ENCODE peak calls at places on chromosomes 16 and 17, in eight cellular contexts. One of them, this sample, is unnamed. For H3K4me1 and H3K9me3, the result is how much of the 10 kb centered on the place peaks cover.

GRCh38 chr16:2532494-2533141 is 1.4 kb upstream of the CEMP1 start:
- DNase-seq in sigmoid colon: peak
- DNase-seq in SJSA1: no peak
- DNase-seq in PC-9: peak
- DNase-seq in psoas muscle: peak
- DNase-seq in cardiac muscle cell: peak
- DNase-seq in stomach: peak
- DNase-seq in HCT116: peak
- DNase-seq in this sample: peak

GRCh38 chr16:4689091-4689671 is 4.2 kb upstream of the NUDT16L1 start:
- DNase-seq in sigmoid colon: no peak
- DNase-seq in SJSA1: no peak
- DNase-seq in PC-9: no peak
- DNase-seq in psoas muscle: peak
- DNase-seq in cardiac muscle cell: no peak
- DNase-seq in stomach: no peak
- DNase-seq in HCT116: no peak
- DNase-seq in this sample: no peak

GRCh38 chr16:4981473-4981872 is 23.3 kb downstream of the SEC14L5 start:
- DNase-seq in sigmoid colon: no peak
- DNase-seq in SJSA1: no peak
- DNase-seq in PC-9: no peak
- DNase-seq in psoas muscle: no peak
- DNase-seq in cardiac muscle cell: no peak
- DNase-seq in stomach: no peak
- DNase-seq in HCT116: no peak
- DNase-seq in this sample: no peak

GRCh38 chr17:34389343-34389742 is 26.3 kb upstream of the CCL1 start:
- DNase-seq in sigmoid colon: no peak
- DNase-seq in SJSA1: no peak
- DNase-seq in PC-9: no peak
- DNase-seq in psoas muscle: no peak
- DNase-seq in cardiac muscle cell: no peak
- DNase-seq in stomach: no peak
- DNase-seq in HCT116: no peak
- DNase-seq in this sample: no peak

GRCh38 chr16:73000020-73000906 is 47.7 kb downstream of the ZFHX3 start:
- DNase-seq in sigmoid colon: peak
- DNase-seq in SJSA1: no peak
- DNase-seq in PC-9: no peak
- DNase-seq in psoas muscle: peak
- DNase-seq in cardiac muscle cell: peak
- DNase-seq in stomach: no peak
- DNase-seq in HCT116: no peak
- DNase-seq in this sample: no peak

GRCh38 chr16:24062270-24062817 is 193.8 kb upstream of the CACNG3 start:
- DNase-seq in sigmoid colon: no peak
- DNase-seq in SJSA1: peak
- DNase-seq in PC-9: no peak
- DNase-seq in psoas muscle: no peak
- DNase-seq in cardiac muscle cell: no peak
- DNase-seq in stomach: no peak
- DNase-seq in HCT116: no peak
- DNase-seq in this sample: no peak

GRCh38 chr17:63475491-63476412 is 1.1 kb upstream of the ACE start:
- DNase-seq in sigmoid colon: no peak
- DNase-seq in SJSA1: no peak
- DNase-seq in PC-9: no peak
- DNase-seq in psoas muscle: no peak
- DNase-seq in cardiac muscle cell: no peak
- DNase-seq in stomach: no peak
- DNase-seq in HCT116: no peak
- DNase-seq in this sample: no peak

GRCh38 chr16:15949210-15950166 is at the start of gene ABCC1:
- DNase-seq in sigmoid colon: no peak
- DNase-seq in SJSA1: no peak
- DNase-seq in PC-9: peak
- DNase-seq in psoas muscle: peak
- DNase-seq in cardiac muscle cell: peak
- DNase-seq in stomach: peak
- DNase-seq in HCT116: no peak
- DNase-seq in this sample: peak

GRCh38 chr16:67105251-67105650 is 4.5 kb upstream of the PHAF1 start:
- DNase-seq in sigmoid colon: no peak
- DNase-seq in SJSA1: no peak
- DNase-seq in PC-9: no peak
- DNase-seq in psoas muscle: no peak
- DNase-seq in cardiac muscle cell: no peak
- DNase-seq in stomach: no peak
- DNase-seq in HCT116: no peak
- DNase-seq in this sample: no peak

GRCh38 chr17:7945651-7946050 is 13.6 kb downstream of the CNTROB start:
- DNase-seq in sigmoid colon: no peak
- DNase-seq in SJSA1: no peak
- DNase-seq in PC-9: no peak
- DNase-seq in psoas muscle: no peak
- DNase-seq in cardiac muscle cell: no peak
- DNase-seq in stomach: no peak
- DNase-seq in HCT116: no peak
- DNase-seq in this sample: no peak

GRCh38 chr16:48965391-48965790 is 316.2 kb downstream of the CBLN1 start:
- DNase-seq in sigmoid colon: no peak
- DNase-seq in SJSA1: peak
- DNase-seq in PC-9: no peak
- DNase-seq in psoas muscle: no peak
- DNase-seq in cardiac muscle cell: no peak
- DNase-seq in stomach: no peak
- DNase-seq in HCT116: no peak
- DNase-seq in this sample: no peak

GRCh38 chr17:74453665-74454196 is 12.7 kb upstream of the CD300A start:
- DNase-seq in sigmoid colon: no peak
- DNase-seq in SJSA1: no peak
- DNase-seq in PC-9: no peak
- DNase-seq in psoas muscle: no peak
- DNase-seq in cardiac muscle cell: no peak
- DNase-seq in stomach: peak
- DNase-seq in HCT116: no peak
- DNase-seq in this sample: no peak

GRCh38 chr16:48271728-48272127 is 24.4 kb upstream of the ABCC11 start:
- DNase-seq in sigmoid colon: no peak
- DNase-seq in SJSA1: no peak
- DNase-seq in PC-9: no peak
- DNase-seq in psoas muscle: no peak
- DNase-seq in cardiac muscle cell: no peak
- DNase-seq in stomach: no peak
- DNase-seq in HCT116: no peak
- DNase-seq in this sample: no peak

GRCh38 chr16:67749436-67750078 is 30.4 kb upstream of the GFOD2 start:
- DNase-seq in sigmoid colon: no peak
- DNase-seq in SJSA1: no peak
- DNase-seq in PC-9: no peak
- DNase-seq in psoas muscle: no peak
- DNase-seq in cardiac muscle cell: no peak
- DNase-seq in stomach: no peak
- DNase-seq in HCT116: no peak
- DNase-seq in this sample: no peak

GRCh38 chr16:46916980-46917379 is 32.8 kb downstream of the GPT2 start:
- DNase-seq in sigmoid colon: no peak
- DNase-seq in SJSA1: no peak
- DNase-seq in PC-9: no peak
- DNase-seq in psoas muscle: peak
- DNase-seq in cardiac muscle cell: no peak
- DNase-seq in stomach: no peak
- DNase-seq in HCT116: peak
- DNase-seq in this sample: no peak

GRCh38 chr16:66881014-66881417 is 701 bp downstream of the PDP2 start:
- DNase-seq in sigmoid colon: no peak
- DNase-seq in SJSA1: no peak
- DNase-seq in PC-9: no peak
- DNase-seq in psoas muscle: no peak
- DNase-seq in cardiac muscle cell: no peak
- DNase-seq in stomach: no peak
- DNase-seq in HCT116: no peak
- DNase-seq in this sample: no peak

GRCh38 chr16:70705056-70705455 is 19.2 kb upstream of the MTSS2 start:
- DNase-seq in sigmoid colon: no peak
- DNase-seq in SJSA1: no peak
- DNase-seq in PC-9: no peak
- DNase-seq in psoas muscle: no peak
- DNase-seq in cardiac muscle cell: no peak
- DNase-seq in stomach: no peak
- DNase-seq in HCT116: no peak
- DNase-seq in this sample: no peak

GRCh38 chr17:67708378-67708777 is 9.4 kb upstream of the NOL11 start:
- DNase-seq in sigmoid colon: no peak
- DNase-seq in SJSA1: no peak
- DNase-seq in PC-9: no peak
- DNase-seq in psoas muscle: no peak
- DNase-seq in cardiac muscle cell: no peak
- DNase-seq in stomach: no peak
- DNase-seq in HCT116: no peak
- DNase-seq in this sample: no peak

GRCh38 chr17:1043601-1044251 is 46.8 kb downstream of the TIMM22 start:
- DNase-seq in sigmoid colon: peak
- DNase-seq in SJSA1: no peak
- DNase-seq in PC-9: no peak
- DNase-seq in psoas muscle: peak
- DNase-seq in cardiac muscle cell: peak
- DNase-seq in stomach: no peak
- DNase-seq in HCT116: no peak
- DNase-seq in this sample: no peak

GRCh38 chr17:73349138-73349537 is 37.3 kb upstream of the CDC42EP4 start:
- DNase-seq in sigmoid colon: peak
- DNase-seq in SJSA1: no peak
- DNase-seq in PC-9: no peak
- DNase-seq in psoas muscle: no peak
- DNase-seq in cardiac muscle cell: peak
- DNase-seq in stomach: no peak
- DNase-seq in HCT116: no peak
- DNase-seq in this sample: no peak

GRCh38 chr16:66273644-66274334 is 92.7 kb upstream of the CDH5 start:
- DNase-seq in sigmoid colon: no peak
- DNase-seq in SJSA1: peak
- DNase-seq in PC-9: no peak
- DNase-seq in psoas muscle: no peak
- DNase-seq in cardiac muscle cell: peak
- DNase-seq in stomach: no peak
- DNase-seq in HCT116: no peak
- DNase-seq in this sample: no peak

GRCh38 chr16:18975109-18975508 is 8.6 kb upstream of the TMC7 start:
- DNase-seq in sigmoid colon: no peak
- DNase-seq in SJSA1: no peak
- DNase-seq in PC-9: no peak
- DNase-seq in psoas muscle: no peak
- DNase-seq in cardiac muscle cell: no peak
- DNase-seq in stomach: no peak
- DNase-seq in HCT116: no peak
- DNase-seq in this sample: no peak

GRCh38 chr16:54932737-54933254 is 2.1 kb downstream of the IRX5 start:
- DNase-seq in sigmoid colon: no peak
- DNase-seq in SJSA1: no peak
- DNase-seq in PC-9: no peak
- DNase-seq in psoas muscle: peak
- DNase-seq in cardiac muscle cell: no peak
- DNase-seq in stomach: no peak
- DNase-seq in HCT116: no peak
- DNase-seq in this sample: no peak

GRCh38 chr17:35432176-35433074 is at the start of gene SLFN12:
- DNase-seq in sigmoid colon: peak
- DNase-seq in SJSA1: peak
- DNase-seq in PC-9: peak
- DNase-seq in psoas muscle: peak
- DNase-seq in cardiac muscle cell: peak
- DNase-seq in stomach: peak
- DNase-seq in HCT116: no peak
- DNase-seq in this sample: peak

GRCh38 chr17:8041249-8041928 is 2.5 kb downstream of the ALOX15B start:
- DNase-seq in sigmoid colon: no peak
- DNase-seq in SJSA1: no peak
- DNase-seq in PC-9: peak
- DNase-seq in psoas muscle: no peak
- DNase-seq in cardiac muscle cell: peak
- DNase-seq in stomach: peak
- DNase-seq in HCT116: peak
- DNase-seq in this sample: peak

GRCh38 chr17:41650794-41651624 is 26.6 kb upstream of the KRT17 start:
- DNase-seq in sigmoid colon: no peak
- DNase-seq in SJSA1: peak
- DNase-seq in PC-9: no peak
- DNase-seq in psoas muscle: peak
- DNase-seq in cardiac muscle cell: no peak
- DNase-seq in stomach: no peak
- DNase-seq in HCT116: no peak
- DNase-seq in this sample: no peak

GRCh38 chr17:40025991-40026815 is 11.0 kb downstream of the CSF3 start:
- DNase-seq in sigmoid colon: no peak
- DNase-seq in SJSA1: no peak
- DNase-seq in PC-9: peak
- DNase-seq in psoas muscle: no peak
- DNase-seq in cardiac muscle cell: no peak
- DNase-seq in stomach: no peak
- DNase-seq in HCT116: no peak
- DNase-seq in this sample: no peak

GRCh38 chr17:17760872-17761550 is 75.8 kb downstream of the SREBF1 start:
- DNase-seq in sigmoid colon: no peak
- DNase-seq in SJSA1: no peak
- DNase-seq in PC-9: no peak
- DNase-seq in psoas muscle: no peak
- DNase-seq in cardiac muscle cell: no peak
- DNase-seq in stomach: no peak
- DNase-seq in HCT116: no peak
- DNase-seq in this sample: no peak
- H3K4me1 ChIP-seq in sigmoid colon: under half
- H3K4me1 ChIP-seq in SJSA1: under half
- H3K4me1 ChIP-seq in PC-9: under half
- H3K4me1 ChIP-seq in psoas muscle: under half
- H3K4me1 ChIP-seq in cardiac muscle cell: under half
- H3K4me1 ChIP-seq in stomach: half or more
- H3K4me1 ChIP-seq in HCT116: under half
- H3K4me1 ChIP-seq in this sample: under half

GRCh38 chr17:59432657-59433056 is 101.2 kb downstream of the YPEL2 start:
- DNase-seq in sigmoid colon: no peak
- DNase-seq in SJSA1: no peak
- DNase-seq in PC-9: no peak
- DNase-seq in psoas muscle: no peak
- DNase-seq in cardiac muscle cell: no peak
- DNase-seq in stomach: no peak
- DNase-seq in HCT116: no peak
- DNase-seq in this sample: no peak
- H3K9me3 ChIP-seq in sigmoid colon: under half
- H3K9me3 ChIP-seq in SJSA1: under half
- H3K9me3 ChIP-seq in PC-9: under half
- H3K9me3 ChIP-seq in psoas muscle: under half
- H3K9me3 ChIP-seq in cardiac muscle cell: under half
- H3K9me3 ChIP-seq in stomach: under half
- H3K9me3 ChIP-seq in HCT116: under half
- H3K9me3 ChIP-seq in this sample: under half

GRCh38 chr16:68771922-68772681 is 35.0 kb downstream of the CDH1 start:
- DNase-seq in sigmoid colon: no peak
- DNase-seq in SJSA1: no peak
- DNase-seq in PC-9: no peak
- DNase-seq in psoas muscle: no peak
- DNase-seq in cardiac muscle cell: no peak
- DNase-seq in stomach: no peak
- DNase-seq in HCT116: no peak
- DNase-seq in this sample: no peak
- H3K27ac ChIP-seq in sigmoid colon: no peak
- H3K27ac ChIP-seq in SJSA1: no peak
- H3K27ac ChIP-seq in PC-9: no peak
- H3K27ac ChIP-seq in psoas muscle: no peak
- H3K27ac ChIP-seq in cardiac muscle cell: no peak
- H3K27ac ChIP-seq in stomach: no peak
- H3K27ac ChIP-seq in HCT116: no peak
- H3K27ac ChIP-seq in this sample: no peak

GRCh38 chr17:81295678-81296381 is 723 bp upstream of the SLC38A10 start:
- DNase-seq in sigmoid colon: no peak
- DNase-seq in SJSA1: no peak
- DNase-seq in PC-9: peak
- DNase-seq in psoas muscle: no peak
- DNase-seq in cardiac muscle cell: peak
- DNase-seq in stomach: peak
- DNase-seq in HCT116: peak
- DNase-seq in this sample: peak
- H3K4me1 ChIP-seq in sigmoid colon: under half
- H3K4me1 ChIP-seq in SJSA1: under half
- H3K4me1 ChIP-seq in PC-9: under half
- H3K4me1 ChIP-seq in psoas muscle: under half
- H3K4me1 ChIP-seq in cardiac muscle cell: under half
- H3K4me1 ChIP-seq in stomach: under half
- H3K4me1 ChIP-seq in HCT116: under half
- H3K4me1 ChIP-seq in this sample: under half

This sample was measured in CD4-positive, CD25-positive, alpha-beta regulatory T cell.